ENCODE peak calls at places on chromosomes 6 and 20, in four cellular contexts. One of them, this sample, is unnamed.

GRCh38 chr6:45965007-45965406 is 50.7 kb downstream of the CLIC5 start:
- DNase-seq in neural progenitor cell: no peak
- DNase-seq in epithelial cell of esophagus: peak; percentile 42
- DNase-seq in natural killer cell: no peak
- DNase-seq in this sample: no peak

GRCh38 chr20:45279992-45280391 is 25.6 kb upstream of the SLPI start:
- DNase-seq in neural progenitor cell: no peak
- DNase-seq in epithelial cell of esophagus: peak; percentile 85
- DNase-seq in natural killer cell: no peak
- DNase-seq in this sample: no peak

GRCh38 chr6:26175428-26176181 is 88.4 kb downstream of the HFE start:
- DNase-seq in neural progenitor cell: peak; percentile 67
- DNase-seq in epithelial cell of esophagus: peak; percentile 82
- DNase-seq in natural killer cell: no peak
- DNase-seq in this sample: no peak

GRCh38 chr6:119346450-119346849 is 3.1 kb downstream of the MAN1A1 start:
- DNase-seq in neural progenitor cell: no peak
- DNase-seq in epithelial cell of esophagus: no peak
- DNase-seq in natural killer cell: no peak
- DNase-seq in this sample: no peak

GRCh38 chr6:157732007-157732406 is 91.0 kb upstream of the SNX9 start:
- DNase-seq in neural progenitor cell: no peak
- DNase-seq in epithelial cell of esophagus: no peak
- DNase-seq in natural killer cell: no peak
- DNase-seq in this sample: no peak

GRCh38 chr20:23649830-23650417 is 12.2 kb upstream of the CST3 start:
- DNase-seq in neural progenitor cell: no peak
- DNase-seq in epithelial cell of esophagus: no peak
- DNase-seq in natural killer cell: no peak
- DNase-seq in this sample: no peak

GRCh38 chr6:166221636-166222035 is 54.0 kb upstream of the TBXT start:
- DNase-seq in neural progenitor cell: no peak
- DNase-seq in epithelial cell of esophagus: no peak
- DNase-seq in natural killer cell: no peak
- DNase-seq in this sample: no peak

GRCh38 chr20:43914697-43915208 is at the start of gene TOX2:
- DNase-seq in neural progenitor cell: peak; percentile 83
- DNase-seq in epithelial cell of esophagus: peak; percentile 22
- DNase-seq in natural killer cell: peak; percentile 43
- DNase-seq in this sample: peak; percentile 75

GRCh38 chr6:39113788-39114187 is 1.2 kb downstream of the SAYSD1 start:
- DNase-seq in neural progenitor cell: no peak
- DNase-seq in epithelial cell of esophagus: no peak
- DNase-seq in natural killer cell: no peak
- DNase-seq in this sample: no peak

GRCh38 chr6:168000198-168001036 is 2.9 kb downstream of the KIF25 start:
- DNase-seq in neural progenitor cell: no peak
- DNase-seq in epithelial cell of esophagus: no peak
- DNase-seq in natural killer cell: no peak
- DNase-seq in this sample: no peak

GRCh38 chr20:53021934-53022333 is 49.8 kb downstream of the TSHZ2 start:
- DNase-seq in neural progenitor cell: no peak
- DNase-seq in epithelial cell of esophagus: peak; percentile 52
- DNase-seq in natural killer cell: no peak
- DNase-seq in this sample: no peak

GRCh38 chr6:6008114-6008647 is 1.5 kb upstream of the NRN1 start:
- DNase-seq in neural progenitor cell: no peak
- DNase-seq in epithelial cell of esophagus: no peak
- DNase-seq in natural killer cell: no peak
- DNase-seq in this sample: no peak

GRCh38 chr6:87697581-87698552 is 4.2 kb downstream of the AKIRIN2 start:
- DNase-seq in neural progenitor cell: peak; percentile 19
- DNase-seq in epithelial cell of esophagus: no peak
- DNase-seq in natural killer cell: no peak
- DNase-seq in this sample: no peak

GRCh38 chr6:39387785-39388184 is 65.3 kb upstream of the KCNK16 start:
- DNase-seq in neural progenitor cell: no peak
- DNase-seq in epithelial cell of esophagus: peak; percentile 12
- DNase-seq in natural killer cell: no peak
- DNase-seq in this sample: no peak

GRCh38 chr6:112041535-112041934 is 12.4 kb upstream of the CCN6 start:
- DNase-seq in neural progenitor cell: no peak
- DNase-seq in epithelial cell of esophagus: no peak
- DNase-seq in natural killer cell: no peak
- DNase-seq in this sample: no peak

GRCh38 chr20:24971702-24972101 is 20.8 kb downstream of the APMAP start:
- DNase-seq in neural progenitor cell: no peak
- DNase-seq in epithelial cell of esophagus: no peak
- DNase-seq in natural killer cell: no peak
- DNase-seq in this sample: no peak

GRCh38 chr20:33442136-33443005 is 1.2 kb downstream of the SNTA1 start:
- DNase-seq in neural progenitor cell: no peak
- DNase-seq in epithelial cell of esophagus: no peak
- DNase-seq in natural killer cell: peak; percentile 15
- DNase-seq in this sample: no peak

GRCh38 chr6:4780360-4780812 is 4.2 kb downstream of the CDYL start:
- DNase-seq in neural progenitor cell: no peak
- DNase-seq in epithelial cell of esophagus: peak; percentile 62
- DNase-seq in natural killer cell: no peak
- DNase-seq in this sample: no peak

GRCh38 chr6:154230390-154230789 is 126.2 kb downstream of the IPCEF1 start:
- DNase-seq in neural progenitor cell: no peak
- DNase-seq in epithelial cell of esophagus: no peak
- DNase-seq in natural killer cell: no peak
- DNase-seq in this sample: no peak
- TF ChIP-seq CTCF in neural progenitor cell: no peak
- TF ChIP-seq CTCF in epithelial cell of esophagus: no peak
- TF ChIP-seq CTCF in natural killer cell: no peak
- TF ChIP-seq CTCF in this sample: no peak

DNA sequence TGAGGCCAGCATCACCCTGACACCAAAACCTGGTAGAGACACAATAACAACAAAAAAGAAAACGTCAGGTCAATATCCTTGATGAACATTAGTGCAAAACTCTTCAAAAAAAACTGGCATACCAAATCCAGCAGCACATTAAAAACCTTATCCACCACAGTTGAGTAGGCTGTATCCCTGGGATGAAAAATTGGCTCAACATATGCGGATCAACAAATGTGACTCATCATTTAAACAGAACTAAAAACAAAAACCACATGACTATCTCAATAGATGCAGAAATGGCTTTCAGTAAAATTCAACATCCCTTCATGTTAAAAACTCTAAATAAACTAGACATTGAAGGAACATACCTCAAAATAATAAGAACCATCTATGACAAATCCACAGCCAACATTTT is 59.6 kb upstream of the PHIP start:
- DNase-seq in neural progenitor cell: no peak
- DNase-seq in epithelial cell of esophagus: no peak
- DNase-seq in natural killer cell: no peak
- DNase-seq in this sample: no peak
- TF ChIP-seq CTCF in neural progenitor cell: no peak
- TF ChIP-seq CTCF in epithelial cell of esophagus: no peak
- TF ChIP-seq CTCF in natural killer cell: no peak
- TF ChIP-seq CTCF in this sample: no peak

GRCh38 chr6:139243531-139243930 is 48.3 kb downstream of the TXLNB start:
- DNase-seq in neural progenitor cell: no peak
- DNase-seq in epithelial cell of esophagus: no peak
- DNase-seq in natural killer cell: no peak
- DNase-seq in this sample: no peak

GRCh38 chr6:139239137-139239536 is 52.7 kb downstream of the TXLNB start:
- DNase-seq in neural progenitor cell: no peak
- DNase-seq in epithelial cell of esophagus: no peak
- DNase-seq in natural killer cell: no peak
- DNase-seq in this sample: no peak

GRCh38 chr6:139242457-139243240 is 49.1 kb downstream of the TXLNB start:
- DNase-seq in neural progenitor cell: no peak
- DNase-seq in epithelial cell of esophagus: no peak
- DNase-seq in natural killer cell: no peak
- DNase-seq in this sample: no peak

GRCh38 chr6:139236105-139236504 is 55.7 kb downstream of the TXLNB start:
- DNase-seq in neural progenitor cell: no peak
- DNase-seq in epithelial cell of esophagus: no peak
- DNase-seq in natural killer cell: no peak
- DNase-seq in this sample: no peak

GRCh38 chr6:139240161-139241010 is 51.4 kb downstream of the TXLNB start:
- DNase-seq in neural progenitor cell: no peak
- DNase-seq in epithelial cell of esophagus: peak; percentile 28
- DNase-seq in natural killer cell: no peak
- DNase-seq in this sample: no peak
- TF ChIP-seq CTCF in neural progenitor cell: no peak
- TF ChIP-seq CTCF in epithelial cell of esophagus: no peak
- TF ChIP-seq CTCF in natural killer cell: no peak
- TF ChIP-seq CTCF in this sample: no peak

DNA sequence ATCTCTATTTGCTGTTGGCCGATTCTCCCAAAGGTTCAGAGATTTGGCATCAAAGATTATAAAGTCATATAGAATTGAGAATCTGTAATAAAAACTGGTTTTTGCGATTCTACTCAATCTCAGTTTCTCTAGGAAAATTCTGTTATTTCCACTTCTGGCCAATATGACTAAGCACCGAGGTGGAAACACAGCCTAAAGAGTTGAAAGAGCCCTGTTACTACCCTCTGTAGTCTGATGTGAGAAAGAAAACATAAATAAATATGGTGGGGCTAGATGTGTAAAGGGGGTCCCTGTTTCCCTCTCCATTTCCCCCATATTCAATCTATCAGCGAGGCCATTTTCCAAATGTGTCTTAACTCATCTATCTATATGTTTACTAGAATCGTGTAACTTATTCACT is 83.4 kb downstream of the PRDM1 start:
- DNase-seq in neural progenitor cell: no peak
- DNase-seq in epithelial cell of esophagus: no peak
- DNase-seq in natural killer cell: no peak
- DNase-seq in this sample: no peak
- TF ChIP-seq CTCF in neural progenitor cell: no peak
- TF ChIP-seq CTCF in epithelial cell of esophagus: no peak
- TF ChIP-seq CTCF in natural killer cell: no peak
- TF ChIP-seq CTCF in this sample: no peak

DNA sequence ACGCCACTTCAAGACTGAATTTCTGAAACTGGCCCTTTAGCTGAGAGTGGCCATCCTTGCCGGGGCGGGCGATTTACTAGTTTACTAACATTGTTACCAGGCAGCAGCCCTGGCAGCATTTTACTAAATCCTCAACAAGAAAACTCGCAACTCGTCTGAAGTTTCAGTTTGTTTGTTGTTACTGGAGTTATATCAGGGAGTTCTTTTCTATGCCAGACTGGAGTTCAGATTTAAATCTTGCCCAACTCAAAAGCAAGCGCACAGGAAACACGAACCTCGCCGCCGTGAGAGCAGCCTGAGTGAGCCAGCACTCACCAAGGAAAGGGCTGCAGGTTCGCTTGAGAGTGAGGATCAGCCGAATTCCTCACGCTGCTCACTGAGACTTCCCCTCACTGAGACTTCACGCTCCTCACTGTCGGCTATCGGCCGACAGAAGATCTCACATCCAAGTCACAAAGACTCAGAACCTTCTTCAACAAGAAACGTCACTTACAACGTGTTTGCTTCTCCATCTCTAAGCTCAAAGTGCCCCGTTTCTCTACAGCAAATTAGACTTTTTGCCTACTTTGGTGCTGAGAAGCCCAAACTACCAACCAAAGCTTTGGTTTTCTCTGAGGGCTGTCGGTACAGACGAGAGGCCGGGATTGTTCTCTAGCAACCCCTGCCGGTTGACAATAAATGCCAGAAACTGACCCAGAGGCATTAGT is 78.9 kb downstream of the OLIG3 start:
- DNase-seq in neural progenitor cell: peak; percentile 82
- DNase-seq in epithelial cell of esophagus: peak; percentile 63
- DNase-seq in natural killer cell: peak; percentile 50
- DNase-seq in this sample: no peak
- TF ChIP-seq CTCF in neural progenitor cell: peak; percentile 72
- TF ChIP-seq CTCF in epithelial cell of esophagus: peak; percentile 73
- TF ChIP-seq CTCF in natural killer cell: peak; percentile 74
- TF ChIP-seq CTCF in this sample: peak; percentile 76

This sample was measured in type B pancreatic cell.